ENCODE peak calls at places on chromosome 20, in seven cellular contexts. One of them, this sample, is unnamed.

GRCh38 chr20:31856516-31856915 is 11.1 kb upstream of the FOXS1 start:
- DNase-seq in H1: no peak
- DNase-seq in SK-N-SH: no peak
- DNase-seq in GM12878: no peak
- DNase-seq in HepG2: no peak
- DNase-seq in HCT116: no peak
- DNase-seq in K562: no peak
- DNase-seq in this sample: no peak

GRCh38 chr20:6925744-6926278 is 158.3 kb downstream of the BMP2 start:
- DNase-seq in K562: no peak
- DNase-seq in GM12878: no peak
- DNase-seq in SK-N-SH: no peak
- DNase-seq in HepG2: no peak
- DNase-seq in H1: no peak
- DNase-seq in HCT116: no peak
- DNase-seq in this sample: no peak

GRCh38 chr20:24149881-24150307 is 161.3 kb upstream of the GGTLC1 start:
- DNase-seq in K562: peak; percentile 31
- DNase-seq in GM12878: no peak
- DNase-seq in HCT116: no peak
- DNase-seq in SK-N-SH: peak; percentile 55
- DNase-seq in HepG2: peak; percentile 52
- DNase-seq in H1: no peak
- DNase-seq in this sample: no peak

GRCh38 chr20:59147197-59147596 is 16.4 kb upstream of the ZNF831 start:
- DNase-seq in K562: no peak
- DNase-seq in HCT116: no peak
- DNase-seq in SK-N-SH: peak; percentile 79
- DNase-seq in H1: no peak
- DNase-seq in GM12878: no peak
- DNase-seq in HepG2: no peak
- DNase-seq in this sample: no peak

GRCh38 chr20:47198996-47199552 is 157.4 kb downstream of the ZMYND8 start:
- DNase-seq in HCT116: no peak
- DNase-seq in K562: no peak
- DNase-seq in SK-N-SH: no peak
- DNase-seq in HepG2: no peak
- DNase-seq in GM12878: no peak
- DNase-seq in H1: no peak
- DNase-seq in this sample: no peak

GRCh38 chr20:4507288-4507719 is 214.4 kb upstream of the PRND start:
- DNase-seq in HepG2: no peak
- DNase-seq in SK-N-SH: no peak
- DNase-seq in GM12878: no peak
- DNase-seq in K562: no peak
- DNase-seq in H1: no peak
- DNase-seq in HCT116: no peak
- DNase-seq in this sample: no peak

GRCh38 chr20:53875452-53875851 is 194.9 kb downstream of the BCAS1 start:
- DNase-seq in HepG2: no peak
- DNase-seq in SK-N-SH: no peak
- DNase-seq in GM12878: no peak
- DNase-seq in HCT116: no peak
- DNase-seq in H1: no peak
- DNase-seq in K562: peak; percentile 39
- DNase-seq in this sample: no peak

GRCh38 chr20:32470025-32470861 is 112.1 kb downstream of the ASXL1 start:
- DNase-seq in HepG2: peak; percentile 71
- DNase-seq in HCT116: peak; percentile 16
- DNase-seq in GM12878: no peak
- DNase-seq in K562: peak; percentile 57
- DNase-seq in SK-N-SH: peak; percentile 75
- DNase-seq in H1: no peak
- DNase-seq in this sample: no peak

GRCh38 chr20:49510562-49511117 is 28.2 kb upstream of the KCNB1 start:
- DNase-seq in HCT116: no peak
- DNase-seq in K562: no peak
- DNase-seq in HepG2: no peak
- DNase-seq in H1: no peak
- DNase-seq in SK-N-SH: no peak
- DNase-seq in GM12878: no peak
- DNase-seq in this sample: no peak

GRCh38 chr20:35582741-35583404 is 32.8 kb upstream of the SPAG4 start:
- DNase-seq in HepG2: no peak
- DNase-seq in HCT116: no peak
- DNase-seq in GM12878: no peak
- DNase-seq in H1: no peak
- DNase-seq in K562: no peak
- DNase-seq in SK-N-SH: no peak
- DNase-seq in this sample: no peak

GRCh38 chr20:53631909-53632662 is 38.4 kb upstream of the ZNF217 start:
- DNase-seq in GM12878: no peak
- DNase-seq in HepG2: no peak
- DNase-seq in SK-N-SH: no peak
- DNase-seq in HCT116: no peak
- DNase-seq in H1: no peak
- DNase-seq in K562: no peak
- DNase-seq in this sample: no peak

DNA sequence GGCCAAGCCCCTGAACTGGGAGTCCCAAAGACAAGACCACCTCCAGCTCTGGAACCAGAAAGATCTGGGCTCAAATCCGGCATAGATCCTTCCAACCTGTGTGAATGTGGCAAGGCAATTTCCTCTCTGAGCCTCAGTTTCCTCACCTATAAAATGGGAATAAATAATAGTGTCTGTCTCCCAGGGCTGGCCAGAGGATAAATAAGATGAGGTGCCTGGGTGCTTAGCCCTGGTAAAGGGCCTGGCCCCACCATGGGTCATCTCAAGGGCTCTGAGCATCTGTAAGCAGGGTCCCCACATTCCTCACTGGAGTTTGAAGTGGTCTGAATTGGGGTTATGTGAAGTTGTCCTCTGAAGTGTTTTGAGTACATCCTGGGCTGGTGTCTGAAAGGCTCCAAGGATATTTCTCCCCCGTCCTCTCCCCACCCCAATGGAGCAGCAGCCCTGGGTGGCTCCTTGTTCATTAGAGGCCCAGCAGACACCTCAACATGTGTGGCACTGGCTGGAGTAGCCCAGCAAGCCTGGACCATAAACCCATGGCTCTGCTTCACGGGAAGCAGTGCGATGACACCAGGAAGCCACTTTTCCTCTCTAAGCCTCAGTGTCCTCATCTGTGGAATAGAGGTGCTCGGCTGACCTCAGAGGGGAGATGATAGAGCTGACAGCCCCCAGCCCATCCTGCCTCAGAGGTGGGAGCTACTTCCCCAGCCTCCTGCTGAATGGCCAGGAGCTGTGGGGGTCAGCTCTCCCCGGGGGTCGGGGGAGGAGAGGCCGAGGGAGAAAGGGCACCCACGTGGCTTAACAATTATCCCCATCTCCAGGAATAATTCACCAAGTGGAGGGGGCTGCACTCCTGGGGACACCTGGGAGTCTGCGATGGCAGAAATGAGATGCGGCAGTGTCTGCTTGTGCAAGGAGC is 48.0 kb downstream of the HNF4A start:
- DNase-seq in HepG2: no peak
- DNase-seq in K562: no peak
- DNase-seq in GM12878: no peak
- DNase-seq in HCT116: no peak
- DNase-seq in H1: no peak
- DNase-seq in SK-N-SH: no peak
- DNase-seq in this sample: no peak
- H3K4me3 ChIP-seq in HepG2: peak overlapping the region; percentile 87
- H3K4me3 ChIP-seq in K562: no peak overlapping the region
- H3K4me3 ChIP-seq in GM12878: no peak overlapping the region
- H3K4me3 ChIP-seq in HCT116: no peak overlapping the region
- H3K4me3 ChIP-seq in H1: no peak overlapping the region
- H3K4me3 ChIP-seq in SK-N-SH: no peak overlapping the region
- H3K4me3 ChIP-seq in this sample: no peak overlapping the region

GRCh38 chr20:60869626-60870025 is 382.4 kb upstream of the CDH4 start:
- DNase-seq in K562: no peak
- DNase-seq in HCT116: no peak
- DNase-seq in SK-N-SH: no peak
- DNase-seq in HepG2: no peak
- DNase-seq in GM12878: no peak
- DNase-seq in H1: no peak
- DNase-seq in this sample: no peak
- TF ChIP-seq SIN3A in K562: no peak
- TF ChIP-seq SIN3A in HCT116: no peak
- TF ChIP-seq SIN3A in SK-N-SH: no peak
- TF ChIP-seq SIN3A in HepG2: no peak
- TF ChIP-seq SIN3A in GM12878: no peak
- TF ChIP-seq SIN3A in H1: no peak
- TF ChIP-seq SIN3A in this sample: no peak

DNA sequence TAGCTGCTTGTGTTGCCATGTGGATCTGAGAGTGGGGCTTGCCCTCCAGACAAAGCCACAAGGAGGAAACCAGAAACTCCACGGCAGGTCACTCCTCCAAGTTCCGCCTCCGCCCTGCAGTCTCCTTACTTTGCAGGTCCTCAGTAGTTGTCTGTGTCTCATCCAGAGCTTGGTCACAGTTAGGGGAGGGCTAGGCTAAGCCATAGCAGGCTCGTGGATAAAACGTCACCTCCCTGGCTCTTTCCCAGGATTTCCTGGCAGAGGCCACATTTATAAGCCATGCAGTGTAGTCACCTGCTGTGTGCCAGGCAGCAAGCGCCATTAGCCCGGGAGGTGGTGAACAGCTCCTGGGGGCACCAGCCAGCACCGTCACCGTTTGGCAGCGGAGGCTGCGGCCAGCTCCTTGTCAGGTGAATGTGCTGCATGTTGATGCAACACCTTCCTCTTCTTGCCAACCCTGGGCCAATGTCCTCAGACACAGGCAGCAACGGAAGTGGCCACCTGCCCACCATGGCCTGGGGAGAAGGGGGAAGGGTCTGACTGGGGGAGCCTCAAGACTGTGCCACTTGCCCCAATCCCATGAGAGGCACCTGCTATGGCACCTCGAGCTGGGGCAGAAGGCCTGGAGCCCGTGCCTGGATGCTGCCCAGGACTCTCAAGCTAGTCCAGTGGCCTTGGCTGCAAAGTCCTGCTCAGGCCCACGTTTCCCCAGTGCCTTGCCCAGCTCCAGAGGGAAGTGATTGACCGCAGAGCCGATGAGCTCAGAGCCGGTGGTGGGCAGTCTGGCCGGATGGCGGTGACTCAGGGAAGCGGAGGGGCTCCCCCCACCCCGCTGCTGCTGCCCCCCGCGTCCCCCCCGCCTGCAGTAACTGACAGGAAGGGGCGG is 39.0 kb upstream of the SLCO4A1 start:
- DNase-seq in SK-N-SH: no peak
- DNase-seq in K562: no peak
- DNase-seq in HCT116: no peak
- DNase-seq in GM12878: no peak
- DNase-seq in H1: no peak
- DNase-seq in HepG2: no peak
- DNase-seq in this sample: no peak
- H3K4me3 ChIP-seq in SK-N-SH: no peak overlapping the region
- H3K4me3 ChIP-seq in K562: no peak overlapping the region
- H3K4me3 ChIP-seq in HCT116: no peak overlapping the region
- H3K4me3 ChIP-seq in GM12878: no peak overlapping the region
- H3K4me3 ChIP-seq in H1: no peak overlapping the region
- H3K4me3 ChIP-seq in HepG2: no peak overlapping the region
- H3K4me3 ChIP-seq in this sample: peak overlapping the region; percentile 21

GRCh38 chr20:51526105-51526470 is 16.4 kb downstream of the NFATC2 start:
- DNase-seq in H1: no peak
- DNase-seq in K562: no peak
- DNase-seq in HepG2: no peak
- DNase-seq in HCT116: no peak
- DNase-seq in SK-N-SH: no peak
- DNase-seq in GM12878: no peak
- DNase-seq in this sample: no peak

GRCh38 chr20:51528263-51529026 is 14.1 kb downstream of the NFATC2 start:
- DNase-seq in HepG2: no peak
- DNase-seq in HCT116: no peak
- DNase-seq in H1: no peak
- DNase-seq in SK-N-SH: no peak
- DNase-seq in K562: no peak
- DNase-seq in GM12878: no peak
- DNase-seq in this sample: no peak

GRCh38 chr20:51523276-51524013 is 19.1 kb downstream of the NFATC2 start:
- DNase-seq in GM12878: no peak
- DNase-seq in H1: no peak
- DNase-seq in HepG2: no peak
- DNase-seq in SK-N-SH: no peak
- DNase-seq in K562: no peak
- DNase-seq in HCT116: no peak
- DNase-seq in this sample: no peak

GRCh38 chr20:51526754-51527153 is 15.8 kb downstream of the NFATC2 start:
- DNase-seq in HCT116: no peak
- DNase-seq in HepG2: no peak
- DNase-seq in SK-N-SH: no peak
- DNase-seq in K562: no peak
- DNase-seq in H1: no peak
- DNase-seq in GM12878: no peak
- DNase-seq in this sample: no peak

GRCh38 chr20:51525241-51526104 is 17.0 kb downstream of the NFATC2 start:
- DNase-seq in K562: peak; percentile 66
- DNase-seq in SK-N-SH: no peak
- DNase-seq in HCT116: no peak
- DNase-seq in HepG2: no peak
- DNase-seq in H1: no peak
- DNase-seq in GM12878: no peak
- DNase-seq in this sample: no peak
- TF ChIP-seq SIN3A in K562: no peak
- TF ChIP-seq SIN3A in SK-N-SH: no peak
- TF ChIP-seq SIN3A in HCT116: no peak
- TF ChIP-seq SIN3A in HepG2: no peak
- TF ChIP-seq SIN3A in H1: no peak
- TF ChIP-seq SIN3A in GM12878: no peak
- TF ChIP-seq SIN3A in this sample: no peak

GRCh38 chr20:41030536-41031242 is 2.1 kb downstream of the TOP1 start:
- DNase-seq in HCT116: no peak
- DNase-seq in K562: peak; percentile 33
- DNase-seq in HepG2: peak; percentile 24
- DNase-seq in GM12878: no peak
- DNase-seq in SK-N-SH: no peak
- DNase-seq in H1: no peak
- DNase-seq in this sample: no peak
- H3K4me3 ChIP-seq in HCT116: peak overlapping the region; percentile 86
- H3K4me3 ChIP-seq in K562: peak overlapping the region; percentile 90
- H3K4me3 ChIP-seq in HepG2: peak overlapping the region; percentile 95
- H3K4me3 ChIP-seq in GM12878: peak overlapping the region; percentile 97
- H3K4me3 ChIP-seq in SK-N-SH: peak overlapping the region; percentile 99
- H3K4me3 ChIP-seq in H1: peak overlapping the region; percentile 56
- H3K4me3 ChIP-seq in this sample: peak overlapping the region; percentile 63

DNA sequence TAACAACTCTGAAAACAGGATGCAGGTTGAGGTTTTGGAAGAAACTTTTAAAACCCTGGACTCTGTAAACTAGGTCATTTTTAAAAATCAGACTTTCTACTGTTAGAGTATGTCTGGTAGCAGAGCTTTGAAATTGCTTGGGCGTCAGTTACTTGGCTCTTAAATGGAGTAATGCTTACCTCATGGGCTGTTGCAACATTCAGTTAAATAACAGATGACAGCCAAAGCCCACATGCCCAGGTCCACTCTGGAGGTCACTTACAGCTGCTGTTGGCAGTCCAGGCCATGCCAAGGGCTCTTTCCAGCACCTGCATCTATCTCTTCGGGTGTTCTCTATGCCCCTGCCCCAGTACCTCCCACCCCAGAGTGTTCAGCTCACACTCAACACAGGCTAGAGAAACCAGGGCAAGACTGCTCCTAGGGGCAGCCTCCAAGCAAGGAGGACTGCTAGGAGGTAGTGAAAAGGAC is 96.4 kb downstream of the BANF2 start:
- DNase-seq in K562: no peak
- DNase-seq in HepG2: peak; percentile 82
- DNase-seq in HCT116: no peak
- DNase-seq in GM12878: no peak
- DNase-seq in SK-N-SH: no peak
- DNase-seq in H1: no peak
- DNase-seq in this sample: no peak
- TF ChIP-seq SIN3A in K562: no peak
- TF ChIP-seq SIN3A in HepG2: no peak
- TF ChIP-seq SIN3A in HCT116: no peak
- TF ChIP-seq SIN3A in GM12878: no peak
- TF ChIP-seq SIN3A in SK-N-SH: no peak
- TF ChIP-seq SIN3A in H1: no peak
- TF ChIP-seq SIN3A in this sample: no peak

This sample was measured in Panc1.